ENCODE peak calls at places on chromosomes 11 and 22, in four cellular contexts. L, P, A and Q are unnamed samples.
A peak's percentile ranks its signal among the peaks of the same experiment; 100 is the strongest.

GRCh38 chr11:116420030-116420429 is 352.8 kb downstream of the BUD13 start:
- DNase-seq in L (no peak), P (no peak), A (no peak), Q (no peak)

GRCh38 chr11:121137005-121137404 is 36.0 kb downstream of the TECTA start:
- DNase-seq in L (no peak), P (no peak), A (no peak), Q (no peak)

GRCh38 chr22:20264614-20265452 is 3.3 kb downstream of the RTN4R start:
- DNase-seq in L (no peak), P (peak; percentile 61), A (no peak), Q (no peak)

GRCh38 chr11:14305649-14306048 is 53.3 kb downstream of the RRAS2 start:
- DNase-seq in L (no peak), P (no peak), A (no peak), Q (no peak)

GRCh38 chr11:14644396-14645246 is 1.0 kb downstream of the PDE3B start:
- DNase-seq in L (peak; percentile 31), P (peak; percentile 45), A (no peak), Q (peak; percentile 47)

GRCh38 chr11:31825453-31826391 is 14.6 kb upstream of the PAX6 start:
- DNase-seq in L (peak; percentile 25), P (no peak), A (no peak), Q (no peak)

GRCh38 chr11:117634756-117635593 is 162.0 kb downstream of the DSCAML1 start:
- DNase-seq in L (no peak), P (no peak), A (no peak), Q (no peak)

GRCh38 chr22:24437820-24438328 is 10.5 kb downstream of the ADORA2A start:
- DNase-seq in L (no peak), P (no peak), A (peak; percentile 63), Q (no peak)

GRCh38 chr11:128884703-128885338 is 6.3 kb upstream of the KCNJ5 start:
- DNase-seq in L (peak; percentile 70), P (peak; percentile 54), A (no peak), Q (peak; percentile 60)

GRCh38 chr11:1760351-1761109 is 3.2 kb downstream of the CTSD start:
- DNase-seq in L (no peak), P (no peak), A (no peak), Q (no peak)

GRCh38 chr22:35523167-35523928 is 17.3 kb upstream of the RASD2 start:
- DNase-seq in L (no peak), P (no peak), A (no peak), Q (no peak)

GRCh38 chr11:76044750-76045320 is 161.5 kb downstream of the WNT11 start:
- DNase-seq in L (no peak), P (no peak), A (no peak), Q (no peak)

GRCh38 chr11:29343465-29344333 is 673.1 kb downstream of the KCNA4 start:
- DNase-seq in L (peak; percentile 58), P (peak; percentile 28), A (no peak), Q (peak; percentile 60)

GRCh38 chr11:47464479-47464878 is 15.5 kb upstream of the RAPSN start:
- DNase-seq in L (no peak), P (no peak), A (no peak), Q (no peak)

GRCh38 chr11:125874556-125875124 is 12.8 kb upstream of the HYLS1 start:
- DNase-seq in L (peak; percentile 43), P (peak; percentile 69), A (no peak), Q (peak; percentile 65)

GRCh38 chr11:121564948-121565684 is 112.3 kb upstream of the SORL1-AS1 start:
- DNase-seq in L (no peak), P (peak; percentile 94), A (no peak), Q (no peak)

GRCh38 chr11:112961751-112962747 is 829 bp downstream of the NCAM1 start:
- DNase-seq in L (no peak), P (no peak), A (no peak), Q (peak; percentile 22)

GRCh38 chr11:37786214-37786755 is 1188.2 kb upstream of the RAG2 start:
- DNase-seq in L (no peak), P (no peak), A (no peak), Q (no peak)

GRCh38 chr11:46504817-46505613 is 88.8 kb downstream of the AMBRA1 start:
- DNase-seq in L (no peak), P (peak; percentile 67), A (no peak), Q (no peak)

GRCh38 chr11:12201016-12201985 is 90.9 kb downstream of the MICAL2 start:
- DNase-seq in L (peak; percentile 93), P (peak; percentile 15), A (no peak), Q (no peak)

GRCh38 chr11:6570691-6571427 is 32.6 kb downstream of the RRP8 start:
- DNase-seq in L (no peak), P (no peak), A (no peak), Q (no peak)

DNA sequence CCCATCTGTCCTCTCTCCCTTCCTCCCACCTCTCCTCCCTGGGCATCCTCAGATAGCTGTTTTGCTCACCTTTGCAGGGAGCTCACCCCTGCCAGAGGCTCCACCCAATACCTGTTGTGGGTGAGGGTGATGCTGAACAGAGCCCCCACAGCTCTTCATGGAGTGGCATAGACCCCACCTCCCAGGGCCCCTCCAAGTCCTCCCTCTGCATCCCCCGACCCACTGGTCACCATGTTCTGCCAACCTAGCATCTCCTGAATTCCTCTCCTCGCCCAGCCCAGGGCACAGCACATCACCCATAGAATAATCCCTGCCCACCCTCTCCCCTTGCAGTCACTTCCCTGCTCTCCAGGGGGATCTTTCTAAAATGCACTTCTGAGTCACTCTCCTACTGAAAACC is 100.2 kb downstream of the PDE2A start:
- DNase-seq in L (no peak), P (no peak), A (no peak), Q (no peak)
- TF ChIP-seq TARDBP in L (no peak), P (no peak), A (no peak), Q (no peak)

DNA sequence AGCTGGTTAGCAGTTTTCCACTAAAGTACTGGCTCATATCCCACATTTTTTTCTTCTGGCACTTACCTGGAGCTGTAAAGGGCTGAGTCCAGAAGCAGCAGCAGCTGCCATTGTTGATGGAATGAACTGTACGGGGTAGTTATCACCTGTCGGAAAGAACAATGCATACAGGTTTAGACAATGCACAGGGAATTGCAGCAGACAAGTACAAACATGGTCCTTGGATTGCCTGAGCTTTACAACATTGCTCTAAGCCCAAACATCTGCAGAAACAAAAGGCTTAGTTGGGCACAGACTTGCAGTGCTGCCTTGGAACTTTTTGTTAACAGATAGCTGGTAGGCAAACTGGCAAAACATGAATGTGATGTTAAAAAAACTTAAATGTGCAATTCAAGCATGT is 258.8 kb downstream of the SOX6 start:
- DNase-seq in L (no peak), P (no peak), A (no peak), Q (no peak)
- TF ChIP-seq TARDBP in L (no peak), P (no peak), A (no peak), Q (no peak)

GRCh38 chr11:28137832-28138231 is 29.6 kb downstream of the METTL15 start:
- DNase-seq in L (no peak), P (no peak), A (no peak), Q (no peak)

GRCh38 chr11:28132541-28132940 is 24.4 kb downstream of the METTL15 start:
- DNase-seq in L (no peak), P (no peak), A (no peak), Q (no peak)

GRCh38 chr11:28133146-28133545 is 25.0 kb downstream of the METTL15 start:
- DNase-seq in L (no peak), P (no peak), A (no peak), Q (no peak)
- TF ChIP-seq TARDBP in L (no peak), P (no peak), A (no peak), Q (no peak)

GRCh38 chr11:65136515-65137096 is 2.3 kb upstream of the SYVN1 start:
- DNase-seq in L (no peak), P (no peak), A (no peak), Q (no peak)

GRCh38 chr11:65147352-65148075 is 13.2 kb upstream of the SYVN1 start:
- DNase-seq in L (no peak), P (no peak), A (no peak), Q (no peak)

GRCh38 chr11:65141896-65142494 is 7.7 kb upstream of the SYVN1 start:
- DNase-seq in L (no peak), P (no peak), A (no peak), Q (no peak)
- TF ChIP-seq TARDBP in L (no peak), P (no peak), A (no peak), Q (no peak)